ENCODE peak calls at places on chromosomes 4 and X, in six cellular contexts. Z is H9, C is GM13977, T is heart right ventricle, X is B cell, R is NB4. N is an unnamed sample.

GRCh38 chrX:110180928-110181310 is 137.0 kb downstream of the AMMECR1 start:
- DNase-seq in Z (no peak), C (no peak), T (no peak), X (no peak), R (no peak), N (no peak)

GRCh38 chr4:24810016-24810415 is 14.6 kb downstream of the SOD3 start:
- DNase-seq in Z (no peak), C (no peak), T (no peak), X (no peak), R (no peak), N (no peak)

GRCh38 chr4:5365071-5366008 is 314.1 kb downstream of the STK32B start:
- DNase-seq in Z (peak), C (no peak), T (no peak), X (no peak), R (peak), N (no peak)

GRCh38 chrX:71870337-71871098 is 40.1 kb upstream of the NHSL2 start:
- DNase-seq in Z (peak), C (no peak), T (no peak), X (no peak), R (peak), N (no peak)

GRCh38 chr4:118353452-118353851 is 649 bp upstream of the PRSS12 start:
- DNase-seq in Z (no peak), C (no peak), T (no peak), X (no peak), R (peak), N (no peak)

GRCh38 chr4:27123050-27123768 is 262.6 kb downstream of the STIM2 start:
- DNase-seq in Z (peak), C (no peak), T (no peak), X (no peak), R (no peak), N (no peak)

GRCh38 chrX:53287493-53288138 is 6.2 kb upstream of the IQSEC2 start:
- DNase-seq in Z (no peak), C (no peak), T (peak), X (peak), R (peak), N (no peak)

GRCh38 chr4:184792950-184793555 is 32.7 kb downstream of the ACSL1 start:
- DNase-seq in Z (no peak), C (no peak), T (no peak), X (no peak), R (peak), N (no peak)

GRCh38 chr4:25020240-25020639 is 10.5 kb downstream of the LGI2 start:
- DNase-seq in Z (no peak), C (no peak), T (no peak), X (no peak), R (no peak), N (no peak)

GRCh38 chr4:20684852-20685763 is 15.2 kb upstream of the PACRGL start:
- DNase-seq in Z (no peak), C (peak), T (no peak), X (peak), R (peak), N (no peak)

GRCh38 chr4:113003841-113004240 is 45.6 kb upstream of the ANK2 start:
- DNase-seq in Z (no peak), C (no peak), T (no peak), X (no peak), R (no peak), N (no peak)

GRCh38 chr4:129822708-129823504 is 727.0 kb downstream of the C4orf33 start:
- DNase-seq in Z (no peak), C (no peak), T (peak), X (no peak), R (peak), N (no peak)

GRCh38 chr4:129821073-129821472 is 725.1 kb downstream of the C4orf33 start:
- DNase-seq in Z (no peak), C (no peak), T (no peak), X (no peak), R (no peak), N (no peak)

GRCh38 chr4:129821963-129822362 is 726.0 kb downstream of the C4orf33 start:
- DNase-seq in Z (no peak), C (no peak), T (no peak), X (no peak), R (no peak), N (no peak)
- TF ChIP-seq CTCF in Z (no peak), C (no peak), T (no peak), X (no peak), R (no peak), N (no peak)

DNA sequence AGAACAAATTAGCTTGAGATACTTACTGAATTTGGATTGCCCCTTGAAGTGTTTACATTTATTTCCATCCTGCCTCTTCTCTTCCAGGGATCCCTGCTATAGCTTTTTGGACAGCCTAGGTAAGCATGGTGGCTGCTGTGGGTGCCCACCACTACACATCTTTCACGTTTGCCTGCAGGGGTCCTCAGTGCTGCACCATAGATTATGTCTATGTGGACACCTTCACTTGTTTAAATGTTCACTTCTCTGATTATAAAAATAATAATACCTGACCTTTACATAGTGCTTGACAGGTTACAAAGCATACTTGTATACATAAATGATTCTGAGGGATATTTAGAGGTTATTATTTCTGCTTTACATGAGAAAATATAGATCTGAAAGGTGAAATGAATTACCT is 67.9 kb upstream of the SLC4A4 start:
- DNase-seq in Z (peak), C (no peak), T (no peak), X (peak), R (peak), N (no peak)
- TF ChIP-seq CTCF in Z (peak), C (peak), T (no peak), X (peak), R (peak), N (no peak)

DNA sequence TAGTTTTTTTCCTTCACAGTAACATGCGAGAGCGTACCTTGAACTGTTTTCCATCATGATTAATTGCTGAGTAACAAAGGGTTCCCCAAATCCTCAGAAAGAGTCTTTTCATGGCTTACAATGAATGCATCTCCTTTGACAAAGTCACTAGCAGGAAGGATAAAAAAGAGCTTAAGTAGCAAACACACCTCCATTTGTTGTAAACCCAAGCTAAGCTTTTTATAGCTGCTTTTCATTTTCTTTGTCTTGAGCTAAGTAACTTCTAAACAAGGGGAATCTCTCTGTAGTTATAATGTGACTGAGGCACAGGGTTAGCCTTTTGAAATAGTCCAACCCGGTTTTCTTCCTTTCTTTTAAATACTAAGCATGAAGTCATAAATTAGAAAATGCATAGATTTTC is 227.0 kb upstream of the SMIM31 start:
- DNase-seq in Z (no peak), C (no peak), T (no peak), X (no peak), R (no peak), N (no peak)
- TF ChIP-seq CTCF in Z (no peak), C (no peak), T (no peak), X (no peak), R (no peak), N (no peak)

DNA sequence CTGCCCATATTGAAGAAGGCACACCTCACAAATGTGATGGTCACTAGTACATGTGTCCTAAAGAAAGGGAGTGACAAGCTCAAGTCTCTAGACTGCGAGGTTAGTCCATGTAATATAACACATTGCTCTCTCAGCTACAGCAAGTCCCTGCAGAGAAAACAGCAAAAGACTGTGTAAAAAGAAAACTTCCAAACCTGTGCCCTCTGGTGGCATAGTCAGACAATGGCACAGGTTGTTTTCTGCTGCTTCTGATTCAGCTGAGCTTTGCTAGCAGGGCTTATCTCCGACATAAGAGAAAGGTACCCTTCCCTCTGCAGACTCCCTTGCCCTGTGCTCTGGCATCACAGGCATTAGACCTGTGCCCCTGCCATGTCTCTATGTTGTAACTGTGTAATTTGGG is 1.4 kb upstream of the SERPINA7 start:
- DNase-seq in Z (no peak), C (no peak), T (no peak), X (no peak), R (peak), N (no peak)
- TF ChIP-seq CTCF in Z (peak), C (peak), T (no peak), X (no peak), R (peak), N (no peak)

DNA sequence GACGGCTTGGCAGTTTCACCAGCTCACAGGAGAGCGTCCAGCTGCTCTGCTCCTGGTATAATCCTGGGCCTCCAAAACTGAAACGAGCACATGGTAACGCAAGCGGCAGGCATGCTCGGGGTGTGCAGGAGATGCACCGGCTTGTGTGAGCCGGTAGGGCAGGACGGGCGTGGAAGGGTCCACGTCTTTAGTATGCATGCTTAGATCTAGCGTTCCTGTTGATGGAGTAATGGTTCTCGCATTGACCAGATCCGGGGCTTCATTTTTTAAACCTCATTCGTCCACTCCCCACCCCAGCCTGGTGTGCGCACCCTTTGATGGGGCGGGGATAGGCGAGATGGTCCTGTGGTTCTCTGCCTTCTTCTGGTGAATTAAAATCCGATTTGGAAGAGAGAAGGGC is 39.7 kb downstream of the FAM149A start:
- DNase-seq in Z (peak), C (peak), T (no peak), X (no peak), R (no peak), N (no peak)
- TF ChIP-seq CTCF in Z (peak), C (no peak), T (no peak), X (no peak), R (no peak), N (no peak)